ENCODE peak calls at places on chromosomes 4 and X, in six cellular contexts. M is breast epithelium, X is upper lobe of right lung, A is IMR-90, Y is pancreas, J is fibroblast of the aortic adventitia. C is an unnamed sample.

GRCh38 chr4:176044589-176044951 is 21.1 kb upstream of the WDR17 start:
- DNase-seq in X (no peak), Y (no peak), J (peak), A (peak), M (no peak), C (no peak)

GRCh38 chr4:52840531-52841350 is 21.4 kb upstream of the RASL11B start:
- DNase-seq in M (no peak), Y (no peak), X (no peak), A (no peak), J (no peak), C (no peak)

GRCh38 chr4:45944000-45944399 is 179.9 kb downstream of the GABRG1 start:
- DNase-seq in A (no peak), Y (no peak), J (no peak), M (no peak), X (no peak), C (no peak)

GRCh38 chr4:112327950-112328349 is 30.8 kb downstream of the ALPK1 start:
- DNase-seq in Y (no peak), J (peak), X (no peak), M (no peak), A (peak), C (no peak)

GRCh38 chr4:47032405-47033106 is 1.2 kb downstream of the GABRB1 start:
- DNase-seq in A (peak), J (peak), X (peak), M (no peak), Y (peak), C (peak)

GRCh38 chr4:188434686-188435085 is 295.4 kb downstream of the TRIML1 start:
- DNase-seq in A (no peak), Y (no peak), X (no peak), M (no peak), J (no peak), C (no peak)

GRCh38 chr4:27096142-27096824 is 235.6 kb downstream of the STIM2 start:
- DNase-seq in X (no peak), M (no peak), J (peak), A (no peak), Y (no peak), C (no peak)

GRCh38 chrX:68929332-68930150 is 100.7 kb downstream of the EFNB1 start:
- DNase-seq in M (no peak), X (no peak), A (peak), Y (no peak), J (peak), C (no peak)

GRCh38 chrX:2320580-2321327 is 180.0 kb downstream of the DHRSX start:
- DNase-seq in Y (no peak), M (peak), J (peak), X (peak), A (peak), C (peak)

GRCh38 chr4:152100378-152101201 is 339.8 kb upstream of the GATB start:
- DNase-seq in X (no peak), Y (no peak), M (no peak), A (no peak), J (no peak), C (no peak)

GRCh38 chrX:135625995-135626394 is 87.4 kb upstream of the CT45A1 start:
- DNase-seq in Y (no peak), M (no peak), A (no peak), J (peak), X (no peak), C (no peak)

GRCh38 chr4:56870927-56871326 is 36.8 kb upstream of the REST start:
- DNase-seq in A (peak), J (peak), Y (no peak), X (no peak), M (no peak), C (no peak)

GRCh38 chr4:109302366-109303140 is at the start of gene COL25A1:
- DNase-seq in Y (peak), M (peak), X (peak), A (peak), J (peak), C (peak)

GRCh38 chr4:24547979-24548378 is 36.4 kb downstream of the DHX15 start:
- DNase-seq in X (no peak), Y (no peak), A (no peak), M (no peak), J (no peak), C (no peak)

GRCh38 chrX:43655151-43655676 is 885 bp upstream of the MAOA start:
- DNase-seq in Y (no peak), X (peak), J (peak), M (peak), A (peak), C (peak)

GRCh38 chr4:3031357-3032064 is 42.8 kb downstream of the HTT-AS start:
- DNase-seq in A (no peak), M (no peak), J (no peak), X (peak), Y (peak), C (no peak)

GRCh38 chrX:12137982-12138365 is 299 bp upstream of the FRMPD4 start:
- DNase-seq in X (no peak), Y (peak), J (peak), M (no peak), A (no peak), C (peak)

GRCh38 chr4:40736910-40737309 is 12.8 kb upstream of the NSUN7 start:
- DNase-seq in Y (no peak), A (peak), J (peak), X (no peak), M (no peak), C (no peak)
- TF ChIP-seq CTCF in Y (no peak), A (peak), J (peak), X (peak), M (peak), C (peak)

GRCh38 chr4:7793186-7793585 is 146.5 kb downstream of the AFAP1 start:
- DNase-seq in M (no peak), X (peak), Y (no peak), J (no peak), A (no peak), C (no peak)
- TF ChIP-seq CTCF in M (no peak), X (no peak), Y (no peak), J (no peak), A (no peak), C (no peak)

GRCh38 chrX:21374163-21374993 is at the start of gene CNKSR2:
- DNase-seq in X (peak), Y (peak), M (no peak), A (peak), J (peak), C (peak)

GRCh38 chrX:21374994-21375794 is 976 bp downstream of the CNKSR2 start:
- DNase-seq in M (no peak), Y (peak), J (no peak), A (no peak), X (no peak), C (peak)

GRCh38 chrX:21373637-21374162 is 518 bp upstream of the CNKSR2 start:
- DNase-seq in X (peak), J (no peak), M (no peak), A (no peak), Y (peak), C (no peak)

GRCh38 chrX:21373001-21373400 is 1.2 kb upstream of the CNKSR2 start:
- DNase-seq in J (no peak), Y (no peak), A (no peak), X (no peak), M (no peak), C (no peak)

DNA sequence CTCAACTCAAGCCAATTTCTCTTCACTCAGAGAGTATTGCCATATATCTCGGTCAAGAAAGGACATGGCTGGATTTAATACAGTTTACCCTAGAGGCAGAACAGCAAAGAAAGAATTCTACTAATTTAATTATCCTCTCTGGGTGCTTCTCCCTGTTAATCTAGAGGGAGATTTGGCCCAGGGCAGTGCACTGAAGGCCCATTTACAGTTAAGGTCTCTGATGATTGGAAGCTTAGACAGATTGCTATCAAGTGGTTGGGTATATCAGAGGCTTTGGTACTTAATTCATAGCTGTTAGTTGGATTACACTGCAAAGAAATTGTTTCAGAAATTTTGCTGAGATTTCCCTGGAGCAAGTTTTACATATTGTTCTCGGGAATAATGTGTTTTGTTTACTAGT is 4.6 kb upstream of the CNKSR2 start:
- DNase-seq in A (no peak), X (no peak), J (no peak), Y (no peak), M (no peak), C (no peak)
- TF ChIP-seq CTCF in A (no peak), X (no peak), J (no peak), Y (no peak), M (no peak), C (no peak)

DNA sequence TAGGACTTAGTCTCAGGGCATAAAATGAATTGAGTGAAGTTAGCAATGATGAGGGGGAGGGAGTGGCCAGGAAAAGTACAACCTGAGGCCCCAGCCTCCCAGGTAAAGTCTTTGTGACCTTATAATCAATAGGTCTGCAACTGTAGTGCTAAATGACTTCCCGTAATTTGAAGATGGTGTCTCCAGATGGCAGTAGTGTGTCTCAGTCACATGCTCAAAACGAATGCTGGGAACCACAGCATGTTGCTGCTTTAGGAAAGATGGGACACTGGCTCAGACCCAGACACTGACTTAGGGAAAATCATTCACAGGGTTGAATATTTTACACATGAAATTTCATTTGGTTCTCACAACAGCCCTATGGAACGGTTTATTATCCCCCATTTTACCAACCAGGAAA is 10.3 kb downstream of the SRPX2 start:
- DNase-seq in X (no peak), A (peak), Y (no peak), M (no peak), J (no peak), C (no peak)
- TF ChIP-seq CTCF in X (no peak), A (peak), Y (no peak), M (no peak), J (peak), C (no peak)

DNA sequence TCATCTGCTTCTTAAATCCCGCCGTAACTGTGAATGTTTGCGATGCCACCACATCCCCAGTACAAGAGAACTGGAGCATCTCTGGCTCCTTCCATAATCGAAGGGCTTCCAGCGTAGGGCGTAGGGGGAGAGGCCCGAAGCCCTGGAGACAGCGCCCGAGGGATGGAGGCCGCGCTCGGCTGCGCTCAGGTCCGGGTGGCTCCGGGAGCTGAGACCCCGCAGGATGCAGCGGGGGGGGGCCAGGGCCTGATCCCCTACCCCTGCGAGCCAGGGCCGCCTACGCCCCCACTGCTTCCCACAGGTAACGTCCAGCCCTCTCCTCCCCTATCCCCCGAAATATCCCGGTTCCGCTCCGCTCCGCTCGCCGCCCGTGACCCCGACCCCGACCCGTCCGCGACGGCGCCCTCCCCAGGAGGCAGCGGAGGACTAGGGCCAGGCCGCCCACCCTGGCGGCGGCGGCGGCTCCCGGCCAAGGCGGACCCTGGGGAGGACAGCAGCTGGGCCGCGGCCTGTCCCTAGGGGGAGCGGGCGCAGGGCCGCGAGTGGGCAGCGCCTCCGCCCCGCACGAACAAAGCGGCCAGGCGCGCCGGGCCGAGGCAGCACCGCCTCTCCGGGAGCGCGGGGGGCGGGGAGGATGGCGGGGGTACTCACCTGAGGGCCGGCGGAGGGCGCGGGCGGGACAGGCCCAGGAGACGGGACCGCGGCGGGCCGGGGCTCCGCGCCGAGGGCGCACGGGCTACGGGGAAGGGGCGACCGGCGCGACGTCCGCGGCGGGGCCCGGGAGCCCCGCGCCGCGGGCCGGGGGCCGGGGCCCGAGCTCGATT is 720 bp downstream of the WDFY3 start:
- DNase-seq in Y (peak), J (peak), A (peak), M (peak), X (peak), C (peak)
- TF ChIP-seq CTCF in Y (no peak), J (no peak), A (peak), M (no peak), X (peak), C (peak)

DNA sequence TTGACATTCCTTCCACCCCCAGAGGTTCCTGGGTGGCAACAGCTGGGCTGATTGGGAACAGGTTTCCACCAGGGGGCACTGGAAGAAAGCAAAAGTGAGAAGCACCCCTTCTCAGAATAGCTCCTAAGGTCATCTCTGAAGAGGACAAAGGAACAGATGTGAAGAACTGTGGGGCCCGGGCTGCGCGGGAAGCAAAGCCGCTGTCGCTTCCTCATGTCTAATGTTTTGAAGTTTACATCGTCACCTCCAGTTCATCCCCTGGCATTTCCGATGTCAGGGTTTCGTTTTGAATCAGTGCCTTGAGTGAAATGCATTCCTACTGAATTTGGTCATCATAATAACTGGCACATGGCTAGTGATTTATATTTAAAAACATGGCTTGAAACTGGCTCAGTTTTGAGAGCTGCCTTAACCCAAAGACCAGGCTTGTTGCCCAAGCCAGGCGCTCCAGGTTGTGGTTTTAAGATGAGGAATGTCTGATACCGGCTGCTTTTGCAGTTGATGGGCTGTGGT is 6.1 kb downstream of the TXK start:
- DNase-seq in J (peak), A (peak), Y (no peak), X (peak), M (peak), C (peak)
- TF ChIP-seq CTCF in J (peak), A (peak), Y (peak), X (peak), M (no peak), C (peak)

GRCh38 chr4:30716158-30716557 is 4.0 kb upstream of the PCDH7 start:
- DNase-seq in X (no peak), Y (no peak), M (no peak), A (peak), J (peak), C (no peak)
- TF ChIP-seq CTCF in X (peak), Y (no peak), M (peak), A (peak), J (peak), C (peak)

GRCh38 chr4:177505171-177505615 is 63.0 kb upstream of the AGA start:
- DNase-seq in J (no peak), A (no peak), Y (no peak), M (no peak), X (no peak), C (no peak)
- TF ChIP-seq CTCF in J (no peak), A (no peak), Y (no peak), M (no peak), X (no peak), C (peak)

C was measured in neural crest cell.